ENCODE peak calls at places on chromosome 15, in eight cellular contexts. K is right atrium auricular region; N is brain microvascular endothelial cell; R is psoas muscle; S is SK-N-SH; E is lung; Y is aorta; P is CD8-positive, alpha-beta T cell. J is an unnamed sample.

GRCh38 chr15:40591310-40591845 is 2.7 kb upstream of the KNL1 start:
- DNase-seq in R (no peak), N (no peak), K (no peak), E (no peak), P (no peak), Y (no peak), S (no peak), J (no peak)

GRCh38 chr15:45829336-45830153 is 194.7 kb downstream of the SQOR start:
- DNase-seq in P (no peak), S (peak; percentile 11), K (no peak), Y (no peak), R (no peak), E (no peak), N (no peak), J (no peak)

GRCh38 chr15:91032919-91033803 is 10.8 kb upstream of the VPS33B start:
- DNase-seq in Y (peak; percentile 56), E (peak; percentile 84), S (peak; percentile 40), P (peak; percentile 66), K (no peak), R (peak; percentile 66), N (no peak), J (peak; percentile 26)

GRCh38 chr15:77096541-77096940 is 25.6 kb upstream of the TSPAN3 start:
- DNase-seq in Y (no peak), K (no peak), S (no peak), R (no peak), E (no peak), N (no peak), P (no peak), J (no peak)

GRCh38 chr15:53457479-53457878 is 302.0 kb downstream of the WDR72 start:
- DNase-seq in E (no peak), S (no peak), P (no peak), N (no peak), R (no peak), Y (no peak), K (no peak), J (no peak)

GRCh38 chr15:79432345-79433311 is 492 bp downstream of the MINAR1 start:
- DNase-seq in K (no peak), E (no peak), N (no peak), R (no peak), P (no peak), Y (no peak), S (peak; percentile 79), J (no peak)

GRCh38 chr15:31439328-31439727 is 112.7 kb downstream of the KLF13 start:
- DNase-seq in P (no peak), E (no peak), R (peak; percentile 56), S (no peak), N (no peak), K (no peak), Y (no peak), J (no peak)

GRCh38 chr15:64850778-64851502 is 9.2 kb downstream of the PLEKHO2 start:
- DNase-seq in K (no peak), E (no peak), N (no peak), P (no peak), S (no peak), R (no peak), Y (peak; percentile 21), J (no peak)

DNA sequence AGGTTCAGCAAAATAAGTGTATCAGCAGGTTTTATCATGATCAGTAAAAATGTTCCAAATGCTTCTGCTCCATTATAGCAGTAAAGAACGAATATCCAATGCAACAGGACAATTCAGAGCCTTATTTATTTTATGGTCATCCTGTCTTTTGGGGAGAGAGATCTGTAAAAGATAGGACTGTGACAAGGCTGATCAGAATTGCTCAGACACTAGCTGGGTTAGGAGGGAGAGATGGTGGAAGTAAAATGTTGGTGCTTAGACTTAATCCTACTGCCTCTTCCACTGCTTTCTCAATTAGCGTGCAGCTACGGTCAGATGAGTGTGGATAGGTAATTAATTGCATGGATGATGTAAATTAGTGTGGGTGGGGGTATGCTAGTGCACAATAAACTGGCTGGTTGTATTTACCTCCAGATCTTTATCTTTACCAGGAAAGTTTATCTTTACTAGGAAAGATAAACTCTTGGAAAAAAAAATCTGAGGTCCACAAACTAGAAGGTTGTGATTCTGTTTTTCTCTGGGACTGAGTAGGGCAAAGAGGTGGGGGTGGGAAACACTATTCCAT is 2.2 kb downstream of the EID1 start:
- DNase-seq in E (no peak), P (no peak), Y (no peak), S (no peak), N (no peak), R (no peak), K (no peak), J (no peak)
- H3K4me3 ChIP-seq in E (no peak overlapping the region), P (no peak overlapping the region), Y (no peak overlapping the region), S (peak overlapping the region; percentile 98), N (no peak overlapping the region), R (no peak overlapping the region), K (no peak overlapping the region), J (no peak overlapping the region)

GRCh38 chr15:92997821-92998220 is 91.2 kb downstream of the RGMA start:
- DNase-seq in P (no peak), Y (no peak), R (no peak), K (no peak), N (no peak), E (no peak), S (no peak), J (no peak)
- H3K27me3 ChIP-seq in P (no peaks in the 10 kb centered on the region), Y (no peaks in the 10 kb centered on the region), R (no peaks in the 10 kb centered on the region), K (no peaks in the 10 kb centered on the region), N (no peaks in the 10 kb centered on the region), E (no peaks in the 10 kb centered on the region), S (no peaks in the 10 kb centered on the region), J (no peaks in the 10 kb centered on the region)

DNA sequence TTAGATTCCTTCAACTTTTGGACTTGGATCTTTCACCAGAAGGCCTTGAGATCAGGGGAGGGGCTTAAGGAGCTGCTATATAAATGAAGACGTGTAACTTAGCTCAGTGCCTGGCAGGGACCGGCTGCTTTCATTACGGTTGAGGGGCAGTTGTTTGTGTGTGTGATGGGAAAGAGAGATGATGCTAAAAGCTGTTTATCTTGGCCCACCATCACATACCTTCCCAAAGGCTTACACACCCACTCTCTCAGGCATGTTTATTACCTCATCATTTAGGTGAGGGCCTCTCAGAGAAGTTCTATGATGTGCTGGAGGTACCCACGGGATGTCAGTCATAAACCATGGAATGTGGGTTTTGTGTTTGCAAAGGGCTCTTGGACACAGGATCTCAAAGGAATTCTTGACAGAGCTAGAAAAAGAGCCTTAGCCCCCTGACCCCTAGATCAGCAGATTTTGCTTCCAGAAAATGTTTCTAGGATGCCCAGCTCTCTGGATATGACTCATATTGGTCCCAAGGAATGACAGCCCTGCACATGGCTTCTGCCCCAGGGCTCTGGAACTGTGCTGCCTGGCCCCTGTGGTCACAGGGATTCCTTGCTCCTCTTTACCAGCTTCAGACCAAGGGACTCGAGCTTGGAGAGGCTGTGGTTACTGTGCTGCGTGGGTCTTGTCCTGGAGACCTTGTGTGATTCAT is 15.9 kb upstream of the SMAD3 start:
- DNase-seq in E (no peak), N (peak; percentile 89), R (no peak), S (no peak), Y (peak; percentile 55), P (no peak), K (no peak), J (no peak)
- H3K4me3 ChIP-seq in E (no peak overlapping the region), N (no peak overlapping the region), R (no peak overlapping the region), S (no peak overlapping the region), Y (no peak overlapping the region), P (no peak overlapping the region), K (no peak overlapping the region), J (no peak overlapping the region)

GRCh38 chr15:74259821-74260502 is 23.8 kb downstream of the CCDC33 start:
- DNase-seq in K (no peak), E (no peak), Y (no peak), S (no peak), P (no peak), R (no peak), N (no peak), J (no peak)

GRCh38 chr15:74257623-74258022 is 21.5 kb downstream of the CCDC33 start:
- DNase-seq in S (no peak), E (no peak), R (no peak), Y (no peak), P (no peak), K (no peak), N (no peak), J (no peak)

GRCh38 chr15:74258456-74259323 is 22.6 kb downstream of the CCDC33 start:
- DNase-seq in R (no peak), Y (no peak), N (no peak), E (no peak), P (no peak), S (no peak), K (no peak), J (no peak)

GRCh38 chr15:74261041-74261440 is 24.9 kb downstream of the CCDC33 start:
- DNase-seq in S (no peak), Y (no peak), N (no peak), P (no peak), R (no peak), E (no peak), K (no peak), J (no peak)

DNA sequence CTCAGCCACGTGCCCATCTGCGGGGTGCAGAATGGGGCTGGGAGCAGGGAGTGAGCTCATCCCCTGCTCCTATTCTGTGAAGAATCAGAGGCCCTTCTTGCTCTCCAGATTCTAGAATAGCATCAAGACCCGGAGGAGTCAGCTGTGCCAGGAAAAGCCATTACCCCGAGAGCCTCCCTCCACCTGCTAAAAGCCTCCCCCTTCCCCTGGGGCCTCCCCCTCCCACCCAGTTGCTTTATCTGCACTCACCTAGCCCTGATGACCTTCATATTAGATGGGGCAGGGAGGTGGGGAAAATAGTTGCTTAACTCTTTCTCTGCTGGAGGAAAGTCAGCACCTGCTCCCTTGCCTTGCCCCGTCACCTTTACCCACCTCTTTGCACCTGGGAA is 23.2 kb downstream of the CCDC33 start:
- DNase-seq in R (no peak), K (no peak), E (no peak), P (no peak), Y (no peak), S (no peak), N (no peak), J (no peak)
- H3K27me3 ChIP-seq in R (no peaks in the 10 kb centered on the region), K (no peaks in the 10 kb centered on the region), E (no peaks in the 10 kb centered on the region), P (no peaks in the 10 kb centered on the region), Y (no peaks in the 10 kb centered on the region), S (no peaks in the 10 kb centered on the region), N (peaks cover 22% of the 10 kb centered on the region), J (no peaks in the 10 kb centered on the region)

J was measured in naive thymus-derived CD4-positive, alpha-beta T cell.